ENCODE peak calls at places on chromosomes 1 and 21, in eight cellular contexts. H is OCI-LY7; W is heart left ventricle; X is activated CD8-positive, alpha-beta T cell treated with anti-CD3 and anti-CD28 coated beads for 36 hours; L is HFFc6; P is MCF 10A; Y is Caco-2; A is AG09309. K is an unnamed sample.

GRCh38 chr1:155012052-155012546 is 9.5 kb downstream of the ZBTB7B start:
- DNase-seq in H (no peak), W (peak), X (no peak), L (peak), P (peak), Y (no peak), A (no peak), K (no peak)

GRCh38 chr1:14598498-14599172 is at the start of gene KAZN:
- DNase-seq in H (no peak), W (no peak), X (no peak), L (no peak), P (no peak), Y (no peak), A (no peak), K (peak)

GRCh38 chr21:45228171-45228641 is 59.5 kb downstream of the POFUT2 start:
- DNase-seq in H (no peak), W (no peak), X (peak), L (peak), P (peak), Y (no peak), A (peak), K (no peak)

GRCh38 chr1:40339420-40340323 is 22.6 kb upstream of the COL9A2 start:
- DNase-seq in H (no peak), W (no peak), X (no peak), L (no peak), P (no peak), Y (no peak), A (no peak), K (no peak)

GRCh38 chr1:208528577-208529240 is 284.5 kb upstream of the PLXNA2 start:
- DNase-seq in H (no peak), W (no peak), X (no peak), L (no peak), P (no peak), Y (no peak), A (no peak), K (no peak)

GRCh38 chr1:57163332-57163731 is 197.5 kb upstream of the C8B start:
- DNase-seq in H (no peak), W (no peak), X (peak), L (no peak), P (no peak), Y (no peak), A (no peak), K (no peak)

GRCh38 chr1:154419620-154420020 is 14.5 kb downstream of the IL6R start:
- DNase-seq in H (no peak), W (peak), X (peak), L (peak), P (peak), Y (no peak), A (peak), K (no peak)

GRCh38 chr1:168261390-168261789 is 19.3 kb upstream of the TBX19 start:
- DNase-seq in H (no peak), W (peak), X (no peak), L (peak), P (peak), Y (no peak), A (peak), K (no peak)

GRCh38 chr1:234589064-234589765 is 20.8 kb downstream of the IRF2BP2 start:
- DNase-seq in H (no peak), W (no peak), X (no peak), L (no peak), P (peak), Y (no peak), A (no peak), K (no peak)

GRCh38 chr1:77039739-77040138 is 172.5 kb downstream of the ST6GALNAC5 start:
- DNase-seq in H (no peak), W (no peak), X (no peak), L (peak), P (peak), Y (no peak), A (peak), K (no peak)

GRCh38 chr1:156691665-156692408 is 13.5 kb downstream of the CRABP2 start:
- DNase-seq in H (no peak), W (no peak), X (no peak), L (no peak), P (peak), Y (no peak), A (no peak), K (no peak)
- TF ChIP-seq CTCF in H (no peak), W (no peak), X (no peak), L (peak), P (no peak), Y (no peak), A (peak), K (peak)

DNA sequence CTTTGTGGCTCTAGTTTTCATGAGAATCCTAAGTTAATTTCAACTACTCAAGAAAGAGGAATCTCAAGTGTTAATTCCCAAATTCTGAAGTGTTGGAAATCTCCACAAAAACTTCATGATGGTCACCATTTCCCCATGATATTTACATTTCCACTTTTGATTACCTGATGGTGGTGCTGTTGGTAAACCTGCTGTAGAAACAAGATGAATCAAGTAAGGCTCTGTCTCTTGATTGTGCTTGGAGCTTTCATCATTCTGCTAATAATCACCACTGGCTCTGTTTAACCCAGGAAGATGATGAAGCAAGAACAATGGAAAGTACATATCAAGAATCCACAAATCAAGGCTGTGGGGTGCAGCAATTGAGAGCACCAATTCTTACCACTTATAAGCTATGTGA is 77.8 kb downstream of the C4BPA start:
- DNase-seq in H (no peak), W (no peak), X (no peak), L (no peak), P (peak), Y (no peak), A (no peak), K (no peak)
- TF ChIP-seq CTCF in H (peak), W (peak), X (no peak), L (peak), P (peak), Y (peak), A (no peak), K (no peak)

GRCh38 chr1:164774413-164774812 is 215.4 kb downstream of the PBX1 start:
- DNase-seq in H (no peak), W (no peak), X (no peak), L (no peak), P (no peak), Y (no peak), A (no peak), K (no peak)
- TF ChIP-seq CTCF in H (peak), W (no peak), X (no peak), L (peak), P (no peak), Y (no peak), A (peak), K (peak)

GRCh38 chr1:216306830-216307229 is 116.4 kb downstream of the USH2A start:
- DNase-seq in H (no peak), W (no peak), X (no peak), L (no peak), P (no peak), Y (no peak), A (no peak), K (no peak)
- TF ChIP-seq CTCF in H (peak), W (no peak), X (no peak), L (no peak), P (no peak), Y (no peak), A (no peak), K (no peak)

GRCh38 chr21:46347791-46348381 is 23.9 kb downstream of the PCNT start:
- DNase-seq in H (peak), W (peak), X (no peak), L (no peak), P (peak), Y (no peak), A (no peak), K (no peak)
- TF ChIP-seq CTCF in H (peak), W (peak), X (no peak), L (no peak), P (peak), Y (no peak), A (no peak), K (peak)

DNA sequence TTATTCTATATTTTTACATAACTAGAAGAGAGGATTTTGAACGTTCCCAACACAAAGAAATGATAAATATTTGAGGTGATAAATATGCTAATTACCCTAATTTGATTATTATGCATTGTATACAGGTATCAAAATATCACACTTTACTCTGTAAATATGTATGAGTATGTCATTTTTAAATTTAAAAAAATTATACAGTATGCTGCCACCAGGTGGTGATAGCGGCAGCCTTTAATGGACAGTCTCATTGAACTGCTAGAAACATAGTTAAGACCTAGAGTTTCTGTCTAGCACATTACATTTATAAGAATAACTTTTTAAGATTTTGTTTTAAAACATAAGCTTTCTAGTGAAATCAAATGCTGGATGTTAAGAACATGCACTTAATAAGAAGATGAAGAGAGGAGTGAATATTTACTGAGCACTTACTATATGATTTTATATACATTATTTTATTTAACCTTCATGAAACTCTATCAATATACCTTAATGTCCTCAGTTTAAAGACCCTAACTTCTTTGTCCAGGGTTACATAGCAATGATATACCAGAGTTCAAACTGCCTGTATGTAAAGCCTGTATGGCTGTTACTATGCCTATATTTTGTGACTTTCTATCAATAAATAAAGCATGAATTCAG is 207.1 kb downstream of the NUF2 start:
- DNase-seq in H (peak), W (no peak), X (peak), L (peak), P (peak), Y (no peak), A (no peak), K (no peak)
- TF ChIP-seq CTCF in H (peak), W (peak), X (peak), L (peak), P (peak), Y (peak), A (peak), K (peak)

GRCh38 chr1:2108877-2109580 is 58.8 kb downstream of the PRKCZ start:
- DNase-seq in H (no peak), W (no peak), X (no peak), L (no peak), P (no peak), Y (no peak), A (no peak), K (no peak)
- TF ChIP-seq CTCF in H (peak), W (no peak), X (no peak), L (no peak), P (no peak), Y (no peak), A (no peak), K (no peak)